ENCODE peak calls at places on chromosomes 4 and X, in nine cellular contexts. O is cardiac muscle cell, V is PC-3, B is left lung, D is aorta, X is right atrium auricular region, S is tibial artery, A is stomach, H is HepG2. K is an unnamed sample. For H3K9me3, the result is how much of the 10 kb centered on the place peaks cover.

GRCh38 chrX:128622296-128622695 is 570.1 kb upstream of the ACTRT1 start:
- DNase-seq in O (no peak), V (no peak), B (no peak), D (no peak), X (no peak), S (no peak), A (no peak), H (no peak), K (no peak)

GRCh38 chrX:78366576-78366975 is 39.2 kb upstream of the CYSLTR1 start:
- DNase-seq in O (no peak), V (peak), B (no peak), D (no peak), X (no peak), S (no peak), A (no peak), H (no peak), K (no peak)

GRCh38 chrX:140362861-140363260 is 142.0 kb downstream of the SOX3 start:
- DNase-seq in O (no peak), V (no peak), B (no peak), D (no peak), X (no peak), S (no peak), A (no peak), H (no peak), K (no peak)

GRCh38 chrX:24789047-24789446 is 95.3 kb downstream of the POLA1 start:
- DNase-seq in O (no peak), V (no peak), B (no peak), D (no peak), X (no peak), S (no peak), A (no peak), H (no peak), K (no peak)

GRCh38 chrX:153564047-153564606 is 34.8 kb downstream of the CCNQ start:
- DNase-seq in O (peak), V (no peak), B (no peak), D (no peak), X (no peak), S (no peak), A (no peak), H (peak), K (no peak)

GRCh38 chr4:2891294-2891693 is 47.6 kb downstream of the ADD1 start:
- DNase-seq in O (peak), V (peak), B (no peak), D (no peak), X (no peak), S (no peak), A (no peak), H (no peak), K (no peak)

GRCh38 chrX:37488323-37488722 is 83.1 kb upstream of the LANCL3 start:
- DNase-seq in O (no peak), V (no peak), B (no peak), D (no peak), X (no peak), S (no peak), A (no peak), H (no peak), K (no peak)

GRCh38 chrX:155071694-155072215 is 447 bp downstream of the BRCC3 start:
- DNase-seq in O (no peak), V (no peak), B (peak), D (no peak), X (no peak), S (peak), A (no peak), H (no peak), K (peak)

GRCh38 chr4:118823471-118823870 is 12.5 kb downstream of the SEC24D start:
- DNase-seq in O (no peak), V (peak), B (no peak), D (no peak), X (no peak), S (no peak), A (peak), H (no peak), K (no peak)

GRCh38 chr4:158347596-158347995 is 137.3 kb downstream of the TMEM144 start:
- DNase-seq in O (no peak), V (no peak), B (no peak), D (no peak), X (no peak), S (no peak), A (no peak), H (no peak), K (no peak)

GRCh38 chr4:147843162-147843561 is 111.3 kb downstream of the ARHGAP10 start:
- DNase-seq in O (no peak), V (peak), B (no peak), D (no peak), X (no peak), S (no peak), A (no peak), H (peak), K (peak)

GRCh38 chr4:36043901-36044300 is 200.4 kb downstream of the ARAP2 start:
- DNase-seq in O (no peak), V (no peak), B (no peak), D (no peak), X (no peak), S (no peak), A (no peak), H (no peak), K (no peak)

GRCh38 chr4:187666634-187667033 is 328.9 kb upstream of the ZFP42 start:
- DNase-seq in O (no peak), V (no peak), B (no peak), D (no peak), X (no peak), S (no peak), A (no peak), H (no peak), K (no peak)

GRCh38 chr4:173834151-173834550 is 304.1 kb upstream of the HAND2 start:
- DNase-seq in O (peak), V (peak), B (no peak), D (no peak), X (no peak), S (no peak), A (no peak), H (no peak), K (peak)

GRCh38 chr4:40334591-40335507 is at the start of gene CHRNA9:
- DNase-seq in O (no peak), V (no peak), B (no peak), D (no peak), X (no peak), S (no peak), A (no peak), H (no peak), K (no peak)

GRCh38 chr4:151031831-151032605 is 16.9 kb upstream of the LRBA start:
- DNase-seq in O (peak), V (peak), B (peak), D (no peak), X (no peak), S (no peak), A (no peak), H (no peak), K (no peak)

GRCh38 chrX:118740276-118740889 is 13.0 kb downstream of the IL13RA1 start:
- DNase-seq in O (no peak), V (no peak), B (no peak), D (no peak), X (no peak), S (no peak), A (no peak), H (no peak), K (no peak)

GRCh38 chrX:13605611-13606010 is 36.2 kb downstream of the EGFL6 start:
- DNase-seq in O (no peak), V (no peak), B (no peak), D (no peak), X (no peak), S (no peak), A (no peak), H (no peak), K (no peak)

GRCh38 chr4:163911891-163912290 is 417.4 kb downstream of the TMA16 start:
- DNase-seq in O (no peak), V (no peak), B (no peak), D (no peak), X (no peak), S (no peak), A (no peak), H (no peak), K (no peak)

GRCh38 chr4:149164282-149164681 is 651.4 kb downstream of the IQCM start:
- DNase-seq in O (peak), V (no peak), B (no peak), D (no peak), X (no peak), S (no peak), A (no peak), H (no peak), K (no peak)

GRCh38 chrX:82648062-82648461 is 860.0 kb upstream of the POU3F4 start:
- DNase-seq in O (no peak), V (peak), B (no peak), D (no peak), X (no peak), S (no peak), A (no peak), H (no peak), K (no peak)

GRCh38 chr4:80017125-80017854 is 55.7 kb downstream of the ANTXR2 start:
- DNase-seq in O (peak), V (peak), B (no peak), D (no peak), X (no peak), S (no peak), A (no peak), H (no peak), K (no peak)

GRCh38 chr4:146095091-146095690 is 80.3 kb upstream of the LSM6 start:
- DNase-seq in O (peak), V (peak), B (no peak), D (no peak), X (no peak), S (no peak), A (no peak), H (peak), K (peak)

GRCh38 chr4:37802068-37802666 is 24.3 kb upstream of the PGM2 start:
- DNase-seq in O (peak), V (peak), B (no peak), D (no peak), X (no peak), S (peak), A (peak), H (peak), K (no peak)

GRCh38 chr4:21476753-21477152 is 471.8 kb downstream of the KCNIP4 start:
- DNase-seq in O (peak), V (peak), B (no peak), D (no peak), X (no peak), S (no peak), A (no peak), H (peak), K (no peak)

GRCh38 chrX:38095971-38096529 is 89.7 kb downstream of the SYTL5 start:
- DNase-seq in O (no peak), V (peak), B (no peak), D (no peak), X (no peak), S (no peak), A (no peak), H (no peak), K (no peak)

GRCh38 chr4:139177049-139177887 is at the start of gene ELF2:
- DNase-seq in O (peak), V (peak), B (peak), D (peak), X (peak), S (peak), A (peak), H (peak), K (peak)

GRCh38 chr4:154491731-154492249 is at the start of gene DCHS2:
- DNase-seq in O (peak), V (peak), B (peak), D (peak), X (no peak), S (no peak), A (no peak), H (peak), K (no peak)

GRCh38 chr4:26269038-26269437 is 51.8 kb upstream of the RBPJ start:
- DNase-seq in O (no peak), V (no peak), B (no peak), D (no peak), X (no peak), S (no peak), A (no peak), H (no peak), K (no peak)

GRCh38 chr4:137664055-137664405 is 131.7 kb upstream of the PCDH18 start:
- DNase-seq in O (peak), V (peak), B (no peak), D (no peak), X (no peak), S (no peak), A (no peak), H (no peak), K (no peak)

GRCh38 chr4:15912961-15913630 is 25.4 kb downstream of the FGFBP1 start:
- DNase-seq in O (peak), V (no peak), B (no peak), D (no peak), X (no peak), S (no peak), A (no peak), H (no peak), K (no peak)

GRCh38 chrX:79413009-79413408 is 45.9 kb upstream of the ITM2A start:
- DNase-seq in O (peak), V (peak), B (no peak), D (no peak), X (no peak), S (no peak), A (no peak), H (peak), K (peak)

GRCh38 chr4:8053688-8054449 is 104.7 kb downstream of the ABLIM2 start:
- DNase-seq in O (no peak), V (no peak), B (no peak), D (no peak), X (no peak), S (no peak), A (no peak), H (peak), K (no peak)

GRCh38 chr4:99394913-99395312 is 40.2 kb downstream of the ADH7 start:
- DNase-seq in O (peak), V (peak), B (no peak), D (no peak), X (no peak), S (no peak), A (no peak), H (no peak), K (no peak)

GRCh38 chr4:2247128-2248043 is 5.5 kb upstream of the HAUS3 start:
- DNase-seq in O (no peak), V (no peak), B (peak), D (peak), X (peak), S (no peak), A (peak), H (no peak), K (no peak)

GRCh38 chrX:3712080-3712869 is 1.2 kb downstream of the PRKX start:
- DNase-seq in O (peak), V (peak), B (no peak), D (peak), X (no peak), S (no peak), A (no peak), H (no peak), K (peak)

GRCh38 chrX:20181563-20182329 is 40.1 kb upstream of the EIF1AX start:
- DNase-seq in O (no peak), V (no peak), B (no peak), D (no peak), X (no peak), S (no peak), A (no peak), H (no peak), K (no peak)

GRCh38 chr4:129095811-129096454 is at the start of gene C4orf33:
- DNase-seq in O (peak), V (peak), B (peak), D (peak), X (peak), S (peak), A (peak), H (peak), K (peak)

DNA sequence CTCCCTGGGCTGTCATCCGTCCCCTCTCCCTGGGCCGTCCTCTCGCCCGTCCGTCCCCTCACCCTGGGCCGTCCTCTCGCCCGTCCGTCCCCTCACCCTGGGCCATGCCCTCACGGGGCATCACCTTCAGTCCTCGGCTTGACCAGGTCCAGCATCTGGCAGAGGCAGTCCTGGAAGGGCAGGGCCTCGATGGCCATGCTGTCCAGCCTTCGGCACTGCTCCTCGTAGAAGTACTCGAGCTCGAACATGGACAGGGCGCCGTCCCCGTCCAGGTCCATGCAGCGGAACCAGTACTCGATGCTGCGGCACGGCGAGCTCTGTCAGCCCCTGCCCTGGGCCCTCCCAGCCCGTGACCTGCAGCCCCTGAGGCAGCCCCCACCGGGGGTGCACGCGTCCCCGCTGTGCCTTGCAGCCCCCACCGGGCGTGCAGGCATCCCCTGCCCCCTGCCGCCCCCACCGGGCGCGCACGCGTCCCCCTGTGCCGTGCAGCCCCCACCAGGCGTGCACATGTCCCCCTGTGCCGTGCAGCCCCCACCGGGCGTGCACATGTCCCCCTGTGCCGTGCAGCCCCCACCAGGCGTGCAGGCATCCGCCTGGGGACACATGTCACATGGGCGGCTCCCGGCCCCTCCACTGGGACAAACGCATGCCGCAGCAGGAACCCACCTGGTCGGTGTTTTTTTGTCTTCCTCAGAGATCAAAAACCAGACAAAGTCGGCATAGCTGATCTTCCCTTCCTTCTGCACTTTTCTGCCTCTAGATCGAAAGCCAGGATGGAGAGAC is 22.2 kb upstream of the GTPBP6 start:
- DNase-seq in O (no peak), V (no peak), B (peak), D (peak), X (no peak), S (peak), A (no peak), H (no peak), K (no peak)
- H3K9me3 ChIP-seq in O (under half), V (under half), B (under half), D (under half), X (under half), S (under half), A (under half), H (under half), K (under half)

DNA sequence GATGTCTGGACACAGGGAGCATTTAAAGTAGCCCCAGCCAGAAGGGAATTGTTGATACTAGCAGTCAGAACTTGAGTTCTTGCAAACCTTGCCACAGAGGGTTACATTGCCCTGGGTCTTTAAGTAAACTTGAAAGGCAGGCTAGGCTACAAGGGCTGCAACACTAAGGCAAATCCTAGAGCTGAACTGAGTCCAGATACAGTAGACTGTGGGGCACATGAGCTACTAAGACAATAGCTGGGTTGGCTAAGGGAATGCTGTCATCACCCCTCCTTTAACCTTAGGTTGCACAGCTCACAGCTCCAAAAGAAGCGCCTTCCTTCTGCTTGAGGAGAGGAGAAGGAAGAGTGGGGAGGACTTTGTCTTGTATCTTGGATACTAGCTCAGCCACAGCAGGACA is 35.6 kb downstream of the SH3BGRL start:
- DNase-seq in O (no peak), V (no peak), B (no peak), D (no peak), X (no peak), S (no peak), A (no peak), H (no peak), K (no peak)
- H3K9me3 ChIP-seq in O (under half), V (under half), B (under half), D (under half), X (under half), S (under half), A (under half), H (under half), K (under half)

GRCh38 chr4:1164956-1165545 is 7.3 kb downstream of the SPON2 start:
- DNase-seq in O (no peak), V (no peak), B (peak), D (no peak), X (no peak), S (no peak), A (no peak), H (no peak), K (no peak)
- H3K9me3 ChIP-seq in O (under half), V (under half), B (under half), D (under half), X (under half), S (under half), A (under half), H (under half), K (under half)

GRCh38 chrX:151983186-151983585 is 8.7 kb upstream of the GABRE start:
- DNase-seq in O (no peak), V (no peak), B (no peak), D (no peak), X (no peak), S (no peak), A (no peak), H (no peak), K (no peak)
- H3K9me3 ChIP-seq in O (under half), V (under half), B (under half), D (under half), X (under half), S (under half), A (under half), H (under half), K (under half)

DNA sequence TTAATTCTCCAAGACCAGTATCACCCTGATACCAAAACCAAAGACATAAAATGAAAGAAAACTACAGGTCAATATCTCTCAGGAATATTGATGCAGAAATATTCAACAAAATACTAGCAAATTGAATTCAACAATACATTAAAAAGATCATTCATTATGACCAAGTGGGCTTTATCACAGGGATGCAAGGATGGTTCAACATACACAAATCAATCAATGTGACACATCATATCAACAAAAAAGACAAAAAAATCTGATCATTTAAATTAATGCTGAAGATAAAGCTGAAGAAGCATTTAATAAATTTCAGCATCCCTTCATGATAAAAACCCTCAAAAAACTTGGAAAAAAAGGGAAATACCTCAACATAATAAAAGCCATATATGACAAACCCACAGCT is 341.4 kb downstream of the GUCY2F start:
- DNase-seq in O (no peak), V (no peak), B (no peak), D (no peak), X (no peak), S (no peak), A (no peak), H (no peak), K (no peak)
- H3K9me3 ChIP-seq in O (under half), V (under half), B (under half), D (under half), X (half or more), S (under half), A (under half), H (under half), K (under half)

GRCh38 chr4:48755287-48755686 is 24.8 kb downstream of the FRYL start:
- DNase-seq in O (no peak), V (no peak), B (no peak), D (no peak), X (no peak), S (no peak), A (no peak), H (no peak), K (no peak)

GRCh38 chr4:48752256-48752655 is 27.8 kb downstream of the FRYL start:
- DNase-seq in O (no peak), V (no peak), B (no peak), D (no peak), X (no peak), S (no peak), A (no peak), H (no peak), K (no peak)

GRCh38 chr4:48752726-48753125 is 27.4 kb downstream of the FRYL start:
- DNase-seq in O (peak), V (no peak), B (no peak), D (no peak), X (no peak), S (no peak), A (no peak), H (no peak), K (no peak)

GRCh38 chr4:48761286-48761685 is 18.8 kb downstream of the FRYL start:
- DNase-seq in O (no peak), V (no peak), B (no peak), D (no peak), X (no peak), S (no peak), A (no peak), H (no peak), K (no peak)

GRCh38 chr4:48756689-48757220 is 23.3 kb downstream of the FRYL start:
- DNase-seq in O (no peak), V (no peak), B (no peak), D (no peak), X (no peak), S (no peak), A (no peak), H (no peak), K (no peak)
- H3K9me3 ChIP-seq in O (under half), V (under half), B (under half), D (under half), X (under half), S (under half), A (under half), H (under half), K (under half)

GRCh38 chrX:85223359-85223758 is 20.2 kb downstream of the SATL1 start:
- DNase-seq in O (no peak), V (no peak), B (no peak), D (no peak), X (no peak), S (no peak), A (no peak), H (no peak), K (no peak)
- H3K9me3 ChIP-seq in O (under half), V (under half), B (under half), D (under half), X (under half), S (under half), A (under half), H (under half), K (under half)

K was measured in Karpas-422.